ENCODE peak calls at places on chromosomes 13 and 19, in ten cellular contexts. T is lower lobe of right lung; C is RWPE1; Y is uterus; H is T-cell; F is DND-41; U is anterior cingulate cortex; I is stimulated activated CD4-positive, alpha-beta T cell treated with anti-CD3 and anti-CD28 coated beads, Interleukin-2, amount 100 ng/mL, for 24 hours; W is naive thymus-derived CD8-positive, alpha-beta T cell; E is cardiac fibroblast. D is an unnamed sample.

GRCh38 chr13:102945324-102945815 is 99.5 kb downstream of the ERCC5 start:
- DNase-seq in I (no peak), H (no peak), Y (no peak), U (no peak), F (no peak), W (no peak), C (no peak), E (no peak), T (no peak), D (no peak)

GRCh38 chr19:4981681-4981958 is 12.7 kb downstream of the KDM4B start:
- DNase-seq in W (no peak), H (no peak), T (no peak), I (no peak), C (no peak), E (no peak), Y (no peak), U (no peak), F (no peak), D (no peak)

GRCh38 chr19:40090256-40091204 is at the start of gene ZNF780A:
- DNase-seq in F (peak), C (peak), U (peak), W (peak), I (peak), E (peak), Y (peak), H (peak), T (peak), D (peak)

GRCh38 chr19:1997353-1998233 is 17.9 kb downstream of the BTBD2 start:
- DNase-seq in C (no peak), T (no peak), F (no peak), W (no peak), E (no peak), H (no peak), Y (no peak), U (no peak), I (no peak), D (no peak)

GRCh38 chr19:58511353-58512208 is at the start of gene SLC27A5:
- DNase-seq in H (no peak), C (no peak), I (no peak), E (no peak), T (no peak), F (no peak), U (no peak), W (no peak), Y (no peak), D (no peak)

GRCh38 chr19:8401981-8402411 is 11.1 kb upstream of the MARCHF2 start:
- DNase-seq in F (no peak), U (no peak), T (peak), I (no peak), W (no peak), Y (no peak), H (no peak), C (no peak), E (no peak), D (no peak)

GRCh38 chr13:21297914-21298831 is 121.7 kb downstream of the MRPL57 start:
- DNase-seq in E (peak), U (peak), W (peak), T (peak), I (peak), C (peak), H (peak), F (peak), Y (peak), D (peak)

GRCh38 chr13:52849727-52850395 is 1.4 kb upstream of the PCDH8 start:
- DNase-seq in C (no peak), Y (no peak), U (no peak), E (no peak), I (no peak), F (no peak), T (no peak), W (no peak), H (no peak), D (no peak)

GRCh38 chr19:32611161-32611560 is 30.2 kb downstream of the PDCD5 start:
- DNase-seq in Y (no peak), U (no peak), T (no peak), F (no peak), E (no peak), I (no peak), H (no peak), W (no peak), C (no peak), D (no peak)

GRCh38 chr13:94710081-94710809 is 2.1 kb downstream of the SOX21 start:
- DNase-seq in U (no peak), C (no peak), H (no peak), F (no peak), Y (no peak), T (no peak), E (no peak), I (no peak), W (no peak), D (no peak)

GRCh38 chr13:84076280-84076679 is 194.0 kb upstream of the SLITRK1 start:
- DNase-seq in I (no peak), W (no peak), Y (no peak), U (no peak), E (no peak), H (no peak), C (no peak), T (no peak), F (no peak), D (no peak)

GRCh38 chr13:99908129-99908805 is 63.3 kb downstream of the ZIC5 start:
- DNase-seq in T (no peak), C (no peak), I (no peak), W (no peak), H (no peak), E (no peak), U (no peak), Y (no peak), F (no peak), D (no peak)

GRCh38 chr19:10270616-10271394 is at the start of gene ICAM1:
- DNase-seq in W (peak), T (peak), Y (peak), E (peak), U (no peak), H (peak), F (peak), I (peak), C (peak), D (peak)

GRCh38 chr13:50319603-50320296 is 304.5 kb downstream of the KCNRG start:
- DNase-seq in E (peak), U (no peak), I (no peak), F (peak), Y (no peak), W (no peak), T (no peak), C (no peak), H (no peak), D (no peak)

GRCh38 chr19:13063461-13064091 is 39.1 kb downstream of the LYL1 start:
- DNase-seq in C (no peak), U (no peak), H (no peak), T (no peak), W (no peak), F (no peak), I (no peak), E (peak), Y (no peak), D (no peak)

GRCh38 chr19:4373601-4374441 is 26.5 kb downstream of the SH3GL1 start:
- DNase-seq in F (no peak), T (no peak), C (no peak), Y (no peak), E (peak), U (peak), H (no peak), W (no peak), I (no peak), D (no peak)

GRCh38 chr19:40219721-40220276 is 1.6 kb upstream of the TTC9B start:
- DNase-seq in Y (peak), W (no peak), U (no peak), H (no peak), I (no peak), C (peak), F (no peak), T (no peak), E (peak), D (no peak)

GRCh38 chr13:77674802-77675201 is 22.7 kb upstream of the SLAIN1 start:
- DNase-seq in C (no peak), H (no peak), F (no peak), Y (no peak), T (no peak), I (no peak), E (no peak), U (no peak), W (no peak), D (no peak)

D was measured in endothelial cell.